ENCODE peak calls at places on chromosome 6, in eight cellular contexts. One of them, this sample, is unnamed.

GRCh38 chr6:74075323-74075722 is 379.3 kb downstream of the CD109 start:
- DNase-seq in omental fat pad: peak; percentile 24
- DNase-seq in osteoblast: no peak
- DNase-seq in GM13977: no peak
- DNase-seq in uterus: peak; percentile 77
- DNase-seq in A549: no peak
- DNase-seq in nephron progenitor cell: no peak
- DNase-seq in breast epithelium: no peak
- DNase-seq in this sample: no peak

GRCh38 chr6:35751594-35751993 is 14.8 kb downstream of the ARMC12 start:
- DNase-seq in omental fat pad: no peak
- DNase-seq in osteoblast: no peak
- DNase-seq in GM13977: no peak
- DNase-seq in uterus: no peak
- DNase-seq in A549: no peak
- DNase-seq in nephron progenitor cell: no peak
- DNase-seq in breast epithelium: peak; percentile 17
- DNase-seq in this sample: no peak

GRCh38 chr6:41271901-41272395 is 14.5 kb downstream of the TREM1 start:
- DNase-seq in omental fat pad: no peak
- DNase-seq in osteoblast: no peak
- DNase-seq in GM13977: no peak
- DNase-seq in uterus: no peak
- DNase-seq in A549: no peak
- DNase-seq in nephron progenitor cell: no peak
- DNase-seq in breast epithelium: no peak
- DNase-seq in this sample: no peak

GRCh38 chr6:43420012-43420411 is 7.3 kb upstream of the ABCC10 start:
- DNase-seq in omental fat pad: no peak
- DNase-seq in osteoblast: no peak
- DNase-seq in GM13977: no peak
- DNase-seq in uterus: no peak
- DNase-seq in A549: no peak
- DNase-seq in nephron progenitor cell: no peak
- DNase-seq in breast epithelium: no peak
- DNase-seq in this sample: no peak

GRCh38 chr6:44339763-44340625 is 2.5 kb upstream of the SPATS1 start:
- DNase-seq in omental fat pad: no peak
- DNase-seq in osteoblast: peak; percentile 73
- DNase-seq in GM13977: no peak
- DNase-seq in uterus: no peak
- DNase-seq in A549: no peak
- DNase-seq in nephron progenitor cell: no peak
- DNase-seq in breast epithelium: no peak
- DNase-seq in this sample: no peak

GRCh38 chr6:90212274-90212673 is 84.4 kb downstream of the BACH2 start:
- DNase-seq in omental fat pad: no peak
- DNase-seq in osteoblast: no peak
- DNase-seq in GM13977: no peak
- DNase-seq in uterus: no peak
- DNase-seq in A549: no peak
- DNase-seq in nephron progenitor cell: no peak
- DNase-seq in breast epithelium: no peak
- DNase-seq in this sample: no peak

GRCh38 chr6:21949211-21949801 is 347.5 kb downstream of the PRL start:
- DNase-seq in omental fat pad: no peak
- DNase-seq in osteoblast: no peak
- DNase-seq in GM13977: no peak
- DNase-seq in uterus: no peak
- DNase-seq in A549: no peak
- DNase-seq in nephron progenitor cell: no peak
- DNase-seq in breast epithelium: no peak
- DNase-seq in this sample: no peak

GRCh38 chr6:130457605-130458004 is 91.8 kb downstream of the TMEM200A start:
- DNase-seq in omental fat pad: no peak
- DNase-seq in osteoblast: no peak
- DNase-seq in GM13977: no peak
- DNase-seq in uterus: no peak
- DNase-seq in A549: no peak
- DNase-seq in nephron progenitor cell: no peak
- DNase-seq in breast epithelium: no peak
- DNase-seq in this sample: peak; percentile 20

GRCh38 chr6:44169886-44170570 is 11.4 kb downstream of the CAPN11 start:
- DNase-seq in omental fat pad: no peak
- DNase-seq in osteoblast: peak; percentile 30
- DNase-seq in GM13977: no peak
- DNase-seq in uterus: no peak
- DNase-seq in A549: no peak
- DNase-seq in nephron progenitor cell: no peak
- DNase-seq in breast epithelium: no peak
- DNase-seq in this sample: no peak

GRCh38 chr6:28353981-28354676 is 4.4 kb downstream of the ZKSCAN3 start:
- DNase-seq in omental fat pad: no peak
- DNase-seq in osteoblast: peak; percentile 62
- DNase-seq in GM13977: no peak
- DNase-seq in uterus: peak; percentile 81
- DNase-seq in A549: no peak
- DNase-seq in nephron progenitor cell: no peak
- DNase-seq in breast epithelium: no peak
- DNase-seq in this sample: no peak
- TF ChIP-seq CTCF in omental fat pad: no peak
- TF ChIP-seq CTCF in osteoblast: no peak
- TF ChIP-seq CTCF in GM13977: no peak
- TF ChIP-seq CTCF in uterus: no peak
- TF ChIP-seq CTCF in A549: no peak
- TF ChIP-seq CTCF in nephron progenitor cell: no peak
- TF ChIP-seq CTCF in breast epithelium: no peak
- TF ChIP-seq CTCF in this sample: no peak

GRCh38 chr6:31619805-31620585 is 520 bp upstream of the PRRC2A start:
- DNase-seq in omental fat pad: peak; percentile 87
- DNase-seq in osteoblast: peak; percentile 98
- DNase-seq in GM13977: peak; percentile 90
- DNase-seq in uterus: peak; percentile 99
- DNase-seq in A549: peak; percentile 92
- DNase-seq in nephron progenitor cell: peak; percentile 94
- DNase-seq in breast epithelium: peak; percentile 98
- DNase-seq in this sample: peak; percentile 95

GRCh38 chr6:31621320-31621939 is 915 bp downstream of the PRRC2A start:
- DNase-seq in omental fat pad: no peak
- DNase-seq in osteoblast: peak; percentile 34
- DNase-seq in GM13977: no peak
- DNase-seq in uterus: no peak
- DNase-seq in A549: no peak
- DNase-seq in nephron progenitor cell: no peak
- DNase-seq in breast epithelium: no peak
- DNase-seq in this sample: no peak

GRCh38 chr6:31622678-31623077 is 2.2 kb downstream of the PRRC2A start:
- DNase-seq in omental fat pad: no peak
- DNase-seq in osteoblast: no peak
- DNase-seq in GM13977: no peak
- DNase-seq in uterus: no peak
- DNase-seq in A549: no peak
- DNase-seq in nephron progenitor cell: no peak
- DNase-seq in breast epithelium: peak; percentile 74
- DNase-seq in this sample: no peak

GRCh38 chr6:31621991-31622390 is 1.5 kb downstream of the PRRC2A start:
- DNase-seq in omental fat pad: no peak
- DNase-seq in osteoblast: peak; percentile 90
- DNase-seq in GM13977: no peak
- DNase-seq in uterus: no peak
- DNase-seq in A549: no peak
- DNase-seq in nephron progenitor cell: no peak
- DNase-seq in breast epithelium: no peak
- DNase-seq in this sample: no peak

DNA sequence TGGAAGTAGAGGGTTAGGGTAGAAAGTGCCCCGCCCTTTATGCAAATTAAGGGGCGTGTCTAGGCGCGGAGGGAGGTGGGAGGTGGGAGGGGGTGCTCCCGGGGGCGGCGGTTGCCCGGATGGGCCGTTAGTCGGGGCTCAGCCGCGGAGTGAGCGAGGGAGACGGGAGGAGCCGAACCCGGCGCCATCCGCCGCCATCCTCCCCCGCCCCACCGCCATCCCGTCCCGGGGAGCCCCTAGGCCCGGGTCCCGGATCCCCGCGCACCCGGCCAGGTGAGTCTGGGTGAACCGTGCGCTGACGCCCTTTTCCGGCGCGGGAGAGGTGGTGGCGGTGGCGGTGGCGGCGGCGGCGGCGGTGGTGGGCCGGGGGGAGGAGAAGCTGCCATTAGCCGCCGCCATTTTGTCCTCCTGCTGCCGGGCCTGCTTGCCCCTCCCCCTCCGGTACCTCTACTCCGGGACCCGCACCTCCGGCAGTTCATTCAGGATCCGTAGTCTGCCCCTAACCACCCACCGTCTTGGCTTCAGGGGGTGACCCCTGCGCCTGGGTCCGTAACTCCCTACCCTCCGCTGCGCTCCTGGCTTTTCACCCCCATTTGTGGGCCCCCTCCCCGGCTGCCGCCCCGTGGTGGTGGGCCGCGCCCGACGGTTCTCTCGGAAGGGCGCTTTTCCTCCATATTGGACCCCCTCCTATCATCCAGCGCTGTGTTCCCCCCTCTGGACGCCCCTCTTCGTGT is at the start of gene PRRC2A:
- DNase-seq in omental fat pad: peak; percentile 91
- DNase-seq in osteoblast: peak; percentile 98
- DNase-seq in GM13977: peak; percentile 99
- DNase-seq in uterus: peak; percentile 83
- DNase-seq in A549: peak; percentile 76
- DNase-seq in nephron progenitor cell: peak; percentile 96
- DNase-seq in breast epithelium: peak; percentile 96
- DNase-seq in this sample: peak; percentile 97
- TF ChIP-seq CTCF in omental fat pad: no peak
- TF ChIP-seq CTCF in osteoblast: no peak
- TF ChIP-seq CTCF in GM13977: no peak
- TF ChIP-seq CTCF in uterus: no peak
- TF ChIP-seq CTCF in A549: no peak
- TF ChIP-seq CTCF in nephron progenitor cell: no peak
- TF ChIP-seq CTCF in breast epithelium: no peak
- TF ChIP-seq CTCF in this sample: no peak

GRCh38 chr6:157119502-157120027 is 203.8 kb downstream of the TMEM242 start:
- DNase-seq in omental fat pad: no peak
- DNase-seq in osteoblast: no peak
- DNase-seq in GM13977: no peak
- DNase-seq in uterus: no peak
- DNase-seq in A549: no peak
- DNase-seq in nephron progenitor cell: no peak
- DNase-seq in breast epithelium: no peak
- DNase-seq in this sample: no peak
- TF ChIP-seq CTCF in omental fat pad: no peak
- TF ChIP-seq CTCF in osteoblast: no peak
- TF ChIP-seq CTCF in GM13977: no peak
- TF ChIP-seq CTCF in uterus: no peak
- TF ChIP-seq CTCF in A549: no peak
- TF ChIP-seq CTCF in nephron progenitor cell: no peak
- TF ChIP-seq CTCF in breast epithelium: no peak
- TF ChIP-seq CTCF in this sample: no peak

DNA sequence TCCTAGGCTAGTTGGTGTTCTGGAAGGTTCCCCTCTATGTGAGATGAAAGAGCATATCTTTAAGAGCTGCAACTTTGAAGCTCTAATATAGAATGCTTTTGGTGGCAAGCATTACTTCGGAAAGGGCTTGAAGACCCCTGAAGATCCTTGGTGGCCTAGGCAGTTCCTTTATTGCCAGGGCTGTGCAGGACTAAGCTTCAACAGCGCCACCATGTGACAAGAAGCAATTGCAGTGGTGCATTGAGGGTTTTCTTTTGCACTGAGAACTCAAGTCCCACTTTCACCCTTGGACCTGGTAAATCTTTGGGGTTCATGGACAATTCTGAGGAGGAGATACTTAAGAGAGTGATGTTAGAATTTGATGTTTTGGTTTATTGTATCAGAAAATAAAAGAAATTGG is 237.4 kb upstream of the GMDS start:
- DNase-seq in omental fat pad: no peak
- DNase-seq in osteoblast: no peak
- DNase-seq in GM13977: no peak
- DNase-seq in uterus: no peak
- DNase-seq in A549: no peak
- DNase-seq in nephron progenitor cell: no peak
- DNase-seq in breast epithelium: no peak
- DNase-seq in this sample: no peak
- TF ChIP-seq CTCF in omental fat pad: no peak
- TF ChIP-seq CTCF in osteoblast: no peak
- TF ChIP-seq CTCF in GM13977: no peak
- TF ChIP-seq CTCF in uterus: no peak
- TF ChIP-seq CTCF in A549: no peak
- TF ChIP-seq CTCF in nephron progenitor cell: no peak
- TF ChIP-seq CTCF in breast epithelium: no peak
- TF ChIP-seq CTCF in this sample: no peak

DNA sequence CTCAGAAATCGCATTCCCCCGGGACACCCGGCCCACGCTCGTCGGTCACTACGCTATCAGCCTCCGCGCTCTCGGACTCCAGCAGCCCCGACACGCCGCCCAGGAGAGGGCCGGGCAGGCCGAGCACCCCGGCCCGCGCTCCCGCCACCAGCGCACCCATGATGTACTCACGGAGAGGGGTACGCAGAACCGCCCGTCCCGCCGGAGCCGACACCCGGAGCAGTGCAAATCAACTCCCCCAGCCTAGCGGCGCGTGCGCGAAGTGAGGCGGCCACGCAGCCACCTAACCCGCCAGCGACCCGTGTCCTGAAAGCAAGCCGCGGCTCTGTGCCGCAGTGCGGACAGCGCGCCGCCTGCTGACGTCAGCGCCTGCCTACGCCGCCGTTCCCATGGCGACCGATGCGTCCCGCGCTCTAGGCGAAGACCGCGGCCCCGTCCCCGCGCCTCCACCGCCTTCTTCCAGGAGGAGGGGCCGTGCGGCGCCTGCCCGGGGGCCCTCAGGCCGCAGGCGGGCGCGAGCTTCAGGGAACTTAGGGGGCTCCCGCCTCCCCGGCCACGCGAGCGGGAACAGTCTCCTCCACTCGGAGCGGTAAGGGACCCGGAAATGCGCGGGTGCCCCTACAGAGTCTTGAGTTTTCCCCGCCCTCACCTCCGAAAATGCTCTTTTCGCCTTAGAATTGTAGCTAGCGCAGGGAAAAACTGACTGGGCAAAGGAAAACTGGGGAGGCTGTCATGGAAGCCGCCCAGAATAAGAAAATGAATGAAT is at the start of gene AHI1:
- DNase-seq in omental fat pad: peak; percentile 85
- DNase-seq in osteoblast: peak; percentile 93
- DNase-seq in GM13977: peak; percentile 92
- DNase-seq in uterus: peak; percentile 91
- DNase-seq in A549: peak; percentile 59
- DNase-seq in nephron progenitor cell: peak; percentile 95
- DNase-seq in breast epithelium: peak; percentile 88
- DNase-seq in this sample: peak; percentile 89
- TF ChIP-seq CTCF in omental fat pad: no peak
- TF ChIP-seq CTCF in osteoblast: no peak
- TF ChIP-seq CTCF in GM13977: no peak
- TF ChIP-seq CTCF in uterus: peak; percentile 5
- TF ChIP-seq CTCF in A549: no peak
- TF ChIP-seq CTCF in nephron progenitor cell: no peak
- TF ChIP-seq CTCF in breast epithelium: peak; percentile 9
- TF ChIP-seq CTCF in this sample: no peak

GRCh38 chr6:2765166-2765895 is at the start of gene WRNIP1:
- DNase-seq in omental fat pad: peak; percentile 84
- DNase-seq in osteoblast: peak; percentile 100
- DNase-seq in GM13977: peak; percentile 98
- DNase-seq in uterus: peak; percentile 99
- DNase-seq in A549: peak; percentile 84
- DNase-seq in nephron progenitor cell: peak; percentile 93
- DNase-seq in breast epithelium: peak; percentile 98
- DNase-seq in this sample: peak; percentile 99
- TF ChIP-seq CTCF in omental fat pad: peak; percentile 41
- TF ChIP-seq CTCF in osteoblast: peak; percentile 43
- TF ChIP-seq CTCF in GM13977: peak; percentile 77
- TF ChIP-seq CTCF in uterus: peak; percentile 84
- TF ChIP-seq CTCF in A549: peak; percentile 54
- TF ChIP-seq CTCF in nephron progenitor cell: peak; percentile 44
- TF ChIP-seq CTCF in breast epithelium: peak; percentile 27
- TF ChIP-seq CTCF in this sample: peak; percentile 30

This sample was measured in AG09319.